ENCODE peak calls at places on chromosomes 5 and 9, in six cellular contexts. H is lower lobe of right lung, U is kidney, S is esophagus squamous epithelium, Q is neural progenitor cell, O is AG04450. M is an unnamed sample. For H3K9me3, the result is how much of the 10 kb centered on the place peaks cover.

GRCh38 chr9:137354153-137354844 is 52.2 kb upstream of the NRARP start:
- DNase-seq in H (no peak), U (no peak), S (no peak), Q (no peak), O (no peak), M (no peak)

GRCh38 chr5:176530983-176531901 is 6.0 kb downstream of the RNF44 start:
- DNase-seq in H (peak), U (no peak), S (no peak), Q (no peak), O (peak), M (no peak)

GRCh38 chr9:37990404-37991015 is 78.5 kb downstream of the SHB start:
- DNase-seq in H (no peak), U (no peak), S (no peak), Q (no peak), O (no peak), M (no peak)

GRCh38 chr9:109956811-109957440 is 176.9 kb downstream of the PALM2AKAP2 start:
- DNase-seq in H (no peak), U (no peak), S (no peak), Q (peak), O (peak), M (no peak)

GRCh38 chr5:35598707-35599370 is 18.8 kb upstream of the SPEF2 start:
- DNase-seq in H (no peak), U (peak), S (no peak), Q (peak), O (no peak), M (no peak)

GRCh38 chr5:6551287-6551954 is 81.4 kb downstream of the NSUN2 start:
- DNase-seq in H (no peak), U (peak), S (no peak), Q (no peak), O (no peak), M (no peak)

GRCh38 chr9:133054194-133054890 is 7.4 kb upstream of the CEL start:
- DNase-seq in H (peak), U (peak), S (no peak), Q (no peak), O (no peak), M (no peak)

GRCh38 chr5:52743970-52744369 is 43.7 kb upstream of the ITGA1 start:
- DNase-seq in H (no peak), U (no peak), S (no peak), Q (no peak), O (no peak), M (no peak)

GRCh38 chr9:113468716-113469448 is 5.4 kb downstream of the RGS3 start:
- DNase-seq in H (no peak), U (no peak), S (no peak), Q (no peak), O (no peak), M (no peak)

GRCh38 chr9:79768199-79768598 is 196.4 kb downstream of the TLE4 start:
- DNase-seq in H (no peak), U (no peak), S (no peak), Q (no peak), O (peak), M (no peak)

GRCh38 chr9:76223749-76224340 is 170.4 kb downstream of the RFK start:
- DNase-seq in H (no peak), U (no peak), S (no peak), Q (no peak), O (peak), M (no peak)

GRCh38 chr9:27109621-27110020 is 596 bp downstream of the TEK start:
- DNase-seq in H (no peak), U (no peak), S (no peak), Q (no peak), O (no peak), M (no peak)

GRCh38 chr5:21070871-21071270 is 1082.9 kb upstream of the CDH18 start:
- DNase-seq in H (no peak), U (no peak), S (no peak), Q (no peak), O (no peak), M (no peak)

GRCh38 chr9:108411632-108412031 is 444.2 kb downstream of the ACTL7B start:
- DNase-seq in H (no peak), U (no peak), S (no peak), Q (no peak), O (no peak), M (no peak)

GRCh38 chr5:179297026-179297425 is 48.2 kb downstream of the ADAMTS2 start:
- DNase-seq in H (no peak), U (peak), S (no peak), Q (no peak), O (no peak), M (no peak)

GRCh38 chr9:98605116-98605515 is 103.6 kb downstream of the GABBR2 start:
- DNase-seq in H (no peak), U (no peak), S (no peak), Q (no peak), O (no peak), M (no peak)
- TF ChIP-seq CTCF in H (no peak), U (no peak), S (no peak), Q (no peak), O (no peak), M (no peak)

GRCh38 chr5:172871561-172871960 is 37.5 kb downstream of the ERGIC1 start:
- DNase-seq in H (no peak), U (no peak), S (no peak), Q (no peak), O (no peak), M (no peak)

GRCh38 chr5:172874647-172875371 is 40.8 kb downstream of the ERGIC1 start:
- DNase-seq in H (no peak), U (no peak), S (no peak), Q (no peak), O (no peak), M (no peak)

GRCh38 chr5:172872997-172873491 is 39.0 kb downstream of the ERGIC1 start:
- DNase-seq in H (peak), U (peak), S (no peak), Q (no peak), O (no peak), M (no peak)

GRCh38 chr5:172871982-172872381 is 37.9 kb downstream of the ERGIC1 start:
- DNase-seq in H (no peak), U (no peak), S (no peak), Q (no peak), O (no peak), M (no peak)

DNA sequence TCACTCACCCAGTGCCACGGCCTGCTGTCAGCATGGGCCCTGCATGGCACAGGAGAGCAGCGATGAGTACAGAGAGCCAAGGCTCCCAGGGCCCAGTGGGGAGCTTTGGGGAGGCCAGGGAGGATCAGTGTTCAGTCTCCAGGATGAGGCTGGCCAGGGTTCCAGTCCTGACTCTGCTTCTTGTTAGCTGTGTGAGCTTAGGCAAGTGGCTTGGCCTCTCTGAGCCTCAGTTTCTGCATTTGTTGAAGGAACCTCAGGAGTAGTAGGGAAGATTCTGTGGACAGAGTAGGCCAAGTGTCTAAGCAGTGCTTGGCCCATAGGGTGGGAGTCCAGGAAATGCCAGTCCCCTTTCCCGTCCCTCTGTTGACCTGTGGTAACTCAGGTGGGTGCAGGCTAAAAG is 39.5 kb downstream of the ERGIC1 start:
- DNase-seq in H (no peak), U (no peak), S (no peak), Q (no peak), O (no peak), M (no peak)
- H3K27ac ChIP-seq in H (peak), U (peak), S (peak), Q (no peak), O (peak), M (no peak)

DNA sequence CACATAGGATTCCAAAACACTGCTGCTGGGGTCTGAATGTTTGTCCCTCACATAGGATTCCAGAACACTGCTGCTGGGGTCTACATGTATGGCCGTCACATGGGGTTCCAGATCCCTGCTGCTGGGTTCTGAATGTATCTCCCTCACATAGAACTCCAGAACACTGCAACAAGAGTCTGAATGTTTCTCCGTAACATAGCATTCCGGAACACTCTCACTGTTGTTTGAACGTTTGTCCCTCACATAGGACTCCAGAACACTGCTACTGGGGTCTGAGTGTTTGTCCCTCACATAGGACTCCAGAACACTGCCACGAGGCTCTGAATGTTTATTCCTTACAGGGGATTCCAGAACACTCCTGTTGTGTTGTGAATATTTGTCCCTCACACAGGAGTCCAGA is 216.8 kb downstream of the FOXD4L6 start:
- DNase-seq in H (no peak), U (no peak), S (no peak), Q (no peak), O (no peak), M (no peak)
- H3K9me3 ChIP-seq in H (half or more), U (half or more), S (under half), Q (half or more), O (half or more), M (half or more)

GRCh38 chr5:174094857-174095606 is 49.5 kb downstream of the NSG2 start:
- DNase-seq in H (no peak), U (no peak), S (no peak), Q (no peak), O (no peak), M (no peak)
- TF ChIP-seq CTCF in H (no peak), U (no peak), S (no peak), Q (no peak), O (no peak), M (no peak)

GRCh38 chr5:134873494-134873893 is 677 bp upstream of the TXNDC15 start:
- DNase-seq in H (no peak), U (no peak), S (no peak), Q (peak), O (no peak), M (no peak)
- H3K27ac ChIP-seq in H (peak), U (peak), S (peak), Q (no peak), O (peak), M (peak)

M was measured in CD4-positive, alpha-beta T cell.